ENCODE peak calls at places on chromosome 18, in nine cellular contexts. R, Q, L, P, H, T, N, B and E are unnamed samples.
A peak's percentile ranks its signal among the peaks of the same experiment; 100 is the strongest.

GRCh38 chr18:75124967-75125358 is 84.0 kb downstream of the PTGR3 start:
- DNase-seq in R (no peak), Q (no peak), L (no peak), P (no peak), H (no peak), T (no peak), N (no peak), B (no peak), E (no peak)

GRCh38 chr18:70397259-70397925 is 108.5 kb downstream of the SOCS6 start:
- DNase-seq in R (no peak), Q (no peak), L (no peak), P (no peak), H (peak; percentile 44), T (no peak), N (no peak), B (no peak), E (no peak)

GRCh38 chr18:51278045-51278649 is 80.7 kb upstream of the MEX3C start:
- DNase-seq in R (no peak), Q (no peak), L (peak; percentile 7), P (no peak), H (no peak), T (peak; percentile 62), N (no peak), B (no peak), E (peak; percentile 58)

GRCh38 chr18:10304853-10305252 is 149.6 kb upstream of the APCDD1 start:
- DNase-seq in R (peak; percentile 71), Q (peak; percentile 52), L (no peak), P (no peak), H (peak; percentile 79), T (peak; percentile 83), N (peak; percentile 72), B (no peak), E (peak; percentile 65)

GRCh38 chr18:25056456-25056855 is 295.5 kb downstream of the ZNF521 start:
- DNase-seq in R (no peak), Q (no peak), L (no peak), P (no peak), H (no peak), T (no peak), N (no peak), B (no peak), E (no peak)

GRCh38 chr18:34592961-34593382 is 117.1 kb upstream of the DTNA start:
- DNase-seq in R (peak; percentile 59), Q (peak; percentile 72), L (no peak), P (peak; percentile 78), H (peak; percentile 59), T (peak; percentile 71), N (peak; percentile 39), B (peak; percentile 53), E (peak; percentile 65)

GRCh38 chr18:23053756-23054457 is 81.4 kb upstream of the CABLES1 start:
- DNase-seq in R (peak; percentile 80), Q (no peak), L (no peak), P (no peak), H (peak; percentile 72), T (peak; percentile 73), N (no peak), B (no peak), E (peak; percentile 64)

GRCh38 chr18:33697498-33697897 is 119.5 kb downstream of the ASXL3 start:
- DNase-seq in R (no peak), Q (no peak), L (no peak), P (no peak), H (no peak), T (no peak), N (no peak), B (no peak), E (no peak)

GRCh38 chr18:43193336-43193735 is 77.9 kb upstream of the RIT2 start:
- DNase-seq in R (no peak), Q (no peak), L (no peak), P (no peak), H (no peak), T (no peak), N (no peak), B (no peak), E (no peak)

GRCh38 chr18:79786781-79787526 is 10.8 kb upstream of the KCNG2 start:
- DNase-seq in R (no peak), Q (no peak), L (no peak), P (no peak), H (peak; percentile 66), T (peak; percentile 79), N (no peak), B (no peak), E (peak; percentile 60)

GRCh38 chr18:59268722-59269562 is 4.3 kb downstream of the RAX start:
- DNase-seq in R (no peak), Q (no peak), L (no peak), P (no peak), H (no peak), T (peak; percentile 36), N (no peak), B (peak; percentile 29), E (peak; percentile 27)

GRCh38 chr18:50441518-50441917 is 66.7 kb downstream of the SKA1 start:
- DNase-seq in R (no peak), Q (no peak), L (no peak), P (no peak), H (no peak), T (peak; percentile 25), N (no peak), B (no peak), E (peak; percentile 30)

GRCh38 chr18:60753753-60754152 is 381.2 kb upstream of the MC4R start:
- DNase-seq in R (no peak), Q (no peak), L (no peak), P (no peak), H (no peak), T (no peak), N (no peak), B (no peak), E (no peak)

GRCh38 chr18:13635046-13635445 is 91.3 kb downstream of the FAM210A start:
- DNase-seq in R (no peak), Q (no peak), L (no peak), P (peak; percentile 69), H (no peak), T (no peak), N (no peak), B (peak; percentile 62), E (no peak)

GRCh38 chr18:27715751-27716150 is 461.2 kb downstream of the CDH2 start:
- DNase-seq in R (no peak), Q (no peak), L (no peak), P (no peak), H (no peak), T (peak; percentile 9), N (no peak), B (no peak), E (peak; percentile 24)

GRCh38 chr18:31101148-31102019 is 837 bp downstream of the DSC2 start:
- DNase-seq in R (no peak), Q (peak; percentile 65), L (no peak), P (peak; percentile 88), H (no peak), T (peak; percentile 50), N (peak; percentile 57), B (peak; percentile 84), E (peak; percentile 39)
- H3K4me3 ChIP-seq in R (peak overlapping the region; percentile 57), Q (peak overlapping the region; percentile 57), L (no peak overlapping the region), P (peak overlapping the region; percentile 82), H (no peak overlapping the region), T (peak overlapping the region; percentile 73), N (peak overlapping the region; percentile 56), B (peak overlapping the region; percentile 80), E (peak overlapping the region; percentile 67)

DNA sequence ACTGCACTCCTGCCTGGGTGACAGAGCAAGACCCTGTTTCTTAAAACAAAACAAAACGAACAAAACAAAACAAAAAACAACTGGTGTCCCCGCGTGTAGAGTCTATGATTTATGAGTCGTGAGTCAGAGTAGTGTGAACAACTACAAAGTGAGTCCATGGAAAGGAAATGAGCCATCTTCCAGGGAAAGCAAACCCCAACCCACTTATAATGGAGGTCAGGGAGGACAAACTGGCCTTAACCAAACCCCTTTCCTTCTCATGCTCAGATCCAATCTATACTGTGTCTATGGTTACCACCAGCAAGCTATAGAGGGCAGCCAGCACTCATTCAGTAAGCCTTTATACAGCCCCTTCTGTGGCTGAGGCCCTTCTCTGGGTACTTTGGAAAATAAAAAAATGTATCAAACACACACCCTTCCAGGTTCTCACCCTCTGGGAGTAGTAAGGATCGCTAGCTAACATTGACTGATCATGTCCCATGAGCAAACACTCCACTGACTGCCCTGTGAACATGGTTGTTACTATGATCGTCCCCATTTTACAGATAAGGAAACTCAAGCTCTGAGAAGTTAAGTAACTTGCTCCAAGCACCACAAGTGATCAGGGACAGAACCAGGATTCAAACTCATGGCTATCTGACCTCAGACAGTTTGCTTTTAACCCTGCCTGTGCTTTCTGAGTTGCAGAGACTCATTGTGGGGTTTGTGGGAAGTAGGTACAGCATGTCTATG is 24.7 kb upstream of the COLEC12 start:
- DNase-seq in R (peak; percentile 20), Q (no peak), L (peak; percentile 49), P (no peak), H (peak; percentile 81), T (peak; percentile 59), N (no peak), B (no peak), E (peak; percentile 70)
- TF ChIP-seq CTCF in R (no peak), Q (no peak), L (no peak), P (no peak), H (no peak), T (no peak), N (no peak), B (no peak), E (no peak)

DNA sequence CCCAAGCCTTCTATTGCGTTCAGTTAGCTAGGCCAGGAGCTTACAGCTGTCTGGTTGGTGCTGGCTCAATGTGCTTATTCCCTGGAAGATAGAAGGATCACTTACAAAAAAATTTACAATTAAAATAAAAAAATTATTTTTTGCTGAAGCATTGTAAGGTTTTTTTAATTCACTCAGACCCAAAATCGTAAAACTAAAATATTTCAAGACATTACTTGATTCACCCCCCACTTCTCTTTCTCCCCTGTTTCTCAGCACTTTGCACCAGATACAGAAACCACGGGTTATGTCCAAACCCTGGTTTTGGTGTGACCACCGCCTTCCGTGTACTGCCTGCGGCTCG is 901 bp upstream of the PTPRM start:
- DNase-seq in R (no peak), Q (no peak), L (no peak), P (no peak), H (no peak), T (no peak), N (no peak), B (no peak), E (no peak)
- H3K4me3 ChIP-seq in R (peak overlapping the region; percentile 67), Q (peak overlapping the region; percentile 93), L (peak overlapping the region; percentile 49), P (peak overlapping the region; percentile 99), H (peak overlapping the region; percentile 96), T (peak overlapping the region; percentile 91), N (peak overlapping the region; percentile 81), B (peak overlapping the region; percentile 84), E (peak overlapping the region; percentile 65)

GRCh38 chr18:65725421-65726050 is 25.3 kb upstream of the CDH7 start:
- DNase-seq in R (peak; percentile 5), Q (no peak), L (no peak), P (no peak), H (no peak), T (peak; percentile 0), N (no peak), B (no peak), E (no peak)
- TF ChIP-seq CTCF in R (peak; percentile 59), Q (no peak), L (no peak), P (peak; percentile 33), H (no peak), T (no peak), N (no peak), B (peak; percentile 55), E (no peak)